ENCODE peak calls at places on chromosomes 4 and X, in five cellular contexts. Z, O, J, F and C are unnamed samples.

GRCh38 chrX:118770133-118770760 is 42.8 kb downstream of the IL13RA1 start:
- DNase-seq in Z (no peak), O (no peak), J (no peak), F (no peak), C (no peak)

GRCh38 chrX:50157545-50158125 is 43.2 kb downstream of the AKAP4 start:
- DNase-seq in Z (no peak), O (no peak), J (no peak), F (no peak), C (no peak)

GRCh38 chr4:81723927-81724587 is 252.3 kb upstream of the RASGEF1B start:
- DNase-seq in Z (no peak), O (peak; percentile 5), J (peak; percentile 25), F (no peak), C (no peak)

GRCh38 chr4:16508968-16509367 is 282.7 kb upstream of the TAPT1 start:
- DNase-seq in Z (no peak), O (no peak), J (no peak), F (no peak), C (no peak)

GRCh38 chr4:83387922-83388676 is 53.5 kb upstream of the HPSE start:
- DNase-seq in Z (no peak), O (no peak), J (no peak), F (no peak), C (peak; percentile 13)

GRCh38 chr4:41977709-41978108 is 3.8 kb upstream of the DCAF4L1 start:
- DNase-seq in Z (no peak), O (no peak), J (no peak), F (no peak), C (no peak)

GRCh38 chr4:45679411-45679810 is 444.4 kb downstream of the GABRG1 start:
- DNase-seq in Z (no peak), O (no peak), J (no peak), F (no peak), C (no peak)

GRCh38 chr4:25410820-25411529 is 33.9 kb downstream of the ANAPC4 start:
- DNase-seq in Z (no peak), O (no peak), J (no peak), F (no peak), C (no peak)

GRCh38 chr4:108922191-108922590 is 159.3 kb upstream of the ETNPPL start:
- DNase-seq in Z (no peak), O (no peak), J (no peak), F (no peak), C (no peak)

GRCh38 chrX:13131511-13132137 is 87.2 kb upstream of the FAM9C start:
- DNase-seq in Z (peak; percentile 10), O (no peak), J (no peak), F (no peak), C (no peak)

GRCh38 chr4:139988863-139989765 is 164.9 kb downstream of the MAML3 start:
- DNase-seq in Z (no peak), O (peak; percentile 35), J (no peak), F (no peak), C (no peak)

GRCh38 chr4:124907881-124908280 is 195.3 kb upstream of the ANKRD50 start:
- DNase-seq in Z (no peak), O (no peak), J (no peak), F (no peak), C (no peak)

GRCh38 chr4:155735506-155735905 is 23.3 kb upstream of the GUCY1B1 start:
- DNase-seq in Z (no peak), O (no peak), J (no peak), F (no peak), C (no peak)

GRCh38 chr4:11973270-11973669 is 544.6 kb upstream of the HS3ST1 start:
- DNase-seq in Z (no peak), O (no peak), J (no peak), F (no peak), C (no peak)